ENCODE peak calls at places on chromosome 3, in four cellular contexts. One of them, this sample, is unnamed.

GRCh38 chr3:51955175-51955892 is at the start of gene GPR62:
- DNase-seq in right atrium auricular region: no peak
- DNase-seq in T1000: no peak
- DNase-seq in SW 1271: no peak
- DNase-seq in this sample: no peak

GRCh38 chr3:62103531-62103930 is 269.8 kb downstream of the FEZF2 start:
- DNase-seq in right atrium auricular region: no peak
- DNase-seq in T1000: no peak
- DNase-seq in SW 1271: no peak
- DNase-seq in this sample: no peak

GRCh38 chr3:160409812-160410610 is 10.6 kb downstream of the SMC4 start:
- DNase-seq in right atrium auricular region: no peak
- DNase-seq in T1000: no peak
- DNase-seq in SW 1271: no peak
- DNase-seq in this sample: no peak

GRCh38 chr3:196554205-196554604 is 14.1 kb downstream of the WDR53 start:
- DNase-seq in right atrium auricular region: no peak
- DNase-seq in T1000: no peak
- DNase-seq in SW 1271: no peak
- DNase-seq in this sample: no peak

GRCh38 chr3:123880998-123881561 is 3.1 kb downstream of the MYLK start:
- DNase-seq in right atrium auricular region: no peak
- DNase-seq in T1000: no peak
- DNase-seq in SW 1271: no peak
- DNase-seq in this sample: peak

GRCh38 chr3:50405249-50405648 is 45.9 kb upstream of the TMEM115 start:
- DNase-seq in right atrium auricular region: no peak
- DNase-seq in T1000: no peak
- DNase-seq in SW 1271: no peak
- DNase-seq in this sample: no peak

GRCh38 chr3:30282052-30282708 is 324.2 kb upstream of the TGFBR2 start:
- DNase-seq in right atrium auricular region: no peak
- DNase-seq in T1000: peak
- DNase-seq in SW 1271: peak
- DNase-seq in this sample: peak

GRCh38 chr3:19899264-19899663 is 34.8 kb downstream of the EFHB start:
- DNase-seq in right atrium auricular region: no peak
- DNase-seq in T1000: no peak
- DNase-seq in SW 1271: no peak
- DNase-seq in this sample: no peak

GRCh38 chr3:164620423-164620822 is 457.9 kb downstream of the SI start:
- DNase-seq in right atrium auricular region: no peak
- DNase-seq in T1000: no peak
- DNase-seq in SW 1271: no peak
- DNase-seq in this sample: no peak

GRCh38 chr3:152834354-152835310 is at the start of gene P2RY1:
- DNase-seq in right atrium auricular region: peak
- DNase-seq in T1000: peak
- DNase-seq in SW 1271: peak
- DNase-seq in this sample: peak